ENCODE peak calls at places on chromosomes 13 and 19, in four cellular contexts. E is fibroblast of mammary gland; T is Kasumi-1; X is stimulated activated naive CD8-positive, alpha-beta T cell treated with anti-CD3 and anti-CD28 coated beads, Interleukin-15, amount 100 ng/mL, for 72 hours. B is an unnamed sample.

GRCh38 chr13:62320129-62320724 is 904.6 kb upstream of the PCDH20 start:
- DNase-seq in X (no peak), T (peak), E (peak), B (peak)

GRCh38 chr13:39665763-39666162 is 10.3 kb downstream of the COG6 start:
- DNase-seq in T (no peak), E (no peak), X (no peak), B (no peak)

GRCh38 chr13:111049791-111050538 is 65.1 kb upstream of the ARHGEF7 start:
- DNase-seq in T (peak), X (no peak), E (peak), B (no peak)

GRCh38 chr19:6811906-6812305 is 39.4 kb downstream of the VAV1 start:
- DNase-seq in E (peak), T (peak), X (no peak), B (no peak)

GRCh38 chr19:47021536-47022139 is 2.0 kb downstream of the NPAS1 start:
- DNase-seq in T (no peak), X (no peak), E (no peak), B (no peak)

GRCh38 chr13:84651288-84651687 is 769.0 kb upstream of the SLITRK1 start:
- DNase-seq in X (no peak), E (peak), T (no peak), B (no peak)

GRCh38 chr19:16232127-16232526 is 34.4 kb downstream of the AP1M1 start:
- DNase-seq in X (no peak), T (no peak), E (no peak), B (no peak)

GRCh38 chr13:31394491-31394890 is 194.7 kb downstream of the B3GLCT start:
- DNase-seq in X (no peak), E (no peak), T (no peak), B (no peak)

GRCh38 chr13:111095031-111095840 is 19.9 kb upstream of the ARHGEF7 start:
- DNase-seq in X (no peak), E (no peak), T (no peak), B (no peak)

GRCh38 chr19:47778954-47779351 is 450 bp downstream of the SELENOW start:
- DNase-seq in T (no peak), X (no peak), E (peak), B (no peak)

GRCh38 chr13:76231522-76232167 is 595.5 kb downstream of the LMO7 start:
- DNase-seq in E (no peak), T (no peak), X (no peak), B (no peak)

GRCh38 chr19:19485161-19485997 is 30.0 kb downstream of the TSSK6 start:
- DNase-seq in X (no peak), T (no peak), E (peak), B (no peak)

GRCh38 chr19:55482128-55482961 is 2.6 kb upstream of the NAT14 start:
- DNase-seq in E (no peak), T (no peak), X (no peak), B (no peak)

GRCh38 chr13:51208707-51209106 is 13.5 kb upstream of the FAM124A start:
- DNase-seq in T (no peak), X (no peak), E (no peak), B (no peak)

GRCh38 chr19:2491130-2491801 is 15.3 kb downstream of the GADD45B start:
- DNase-seq in X (no peak), T (no peak), E (peak), B (no peak)

GRCh38 chr19:32416749-32417469 is 11.3 kb downstream of the DPY19L3 start:
- DNase-seq in T (no peak), E (peak), X (no peak), B (no peak)

GRCh38 chr19:920051-920857 is 3.1 kb downstream of the KISS1R start:
- DNase-seq in X (peak), T (peak), E (no peak), B (no peak)

GRCh38 chr19:19618384-19619051 is at the start of gene PBX4:
- DNase-seq in E (peak), T (peak), X (peak), B (peak)

GRCh38 chr13:95704510-95704909 is 27.6 kb downstream of the DNAJC3 start:
- DNase-seq in X (no peak), E (peak), T (peak), B (peak)

GRCh38 chr13:98440390-98441055 is 136.4 kb downstream of the STK24 start:
- DNase-seq in X (no peak), T (no peak), E (no peak), B (no peak)

GRCh38 chr19:58553799-58554493 is 959 bp downstream of the CHMP2A start:
- DNase-seq in X (peak), T (no peak), E (no peak), B (no peak)

GRCh38 chr13:33445024-33445423 is 159.5 kb upstream of the STARD13 start:
- DNase-seq in T (no peak), X (no peak), E (no peak), B (no peak)

GRCh38 chr19:19250196-19250801 is 22.8 kb downstream of the TM6SF2 start:
- DNase-seq in T (no peak), E (no peak), X (no peak), B (no peak)